ENCODE peak calls at places on chromosomes 7 and 10, in seven cellular contexts. One of them, this sample, is unnamed.

GRCh38 chr10:20970708-20971107 is 73.6 kb upstream of the NEBL start:
- DNase-seq in HCT116: no peak
- DNase-seq in HepG2: no peak
- DNase-seq in GM12878: peak; percentile 72
- DNase-seq in K562: no peak
- DNase-seq in SK-N-SH: no peak
- DNase-seq in H1: no peak
- DNase-seq in this sample: no peak

GRCh38 chr10:124349993-124350280 is 68.8 kb downstream of the OAT start:
- DNase-seq in HCT116: no peak
- DNase-seq in HepG2: no peak
- DNase-seq in GM12878: no peak
- DNase-seq in K562: no peak
- DNase-seq in SK-N-SH: no peak
- DNase-seq in H1: no peak
- DNase-seq in this sample: no peak

GRCh38 chr7:108001759-108002725 is 919 bp downstream of the LAMB1 start:
- DNase-seq in HCT116: no peak
- DNase-seq in HepG2: no peak
- DNase-seq in GM12878: no peak
- DNase-seq in K562: no peak
- DNase-seq in SK-N-SH: peak; percentile 95
- DNase-seq in H1: peak; percentile 76
- DNase-seq in this sample: no peak

GRCh38 chr7:138386821-138387220 is 73.2 kb upstream of the TRIM24 start:
- DNase-seq in HCT116: no peak
- DNase-seq in HepG2: no peak
- DNase-seq in GM12878: no peak
- DNase-seq in K562: no peak
- DNase-seq in SK-N-SH: no peak
- DNase-seq in H1: no peak
- DNase-seq in this sample: no peak

GRCh38 chr7:1558181-1558811 is 2.3 kb upstream of the TMEM184A start:
- DNase-seq in HCT116: no peak
- DNase-seq in HepG2: peak; percentile 32
- DNase-seq in GM12878: no peak
- DNase-seq in K562: peak; percentile 67
- DNase-seq in SK-N-SH: peak; percentile 44
- DNase-seq in H1: peak; percentile 66
- DNase-seq in this sample: no peak

GRCh38 chr7:55996856-55997500 is 32.6 kb downstream of the NIPSNAP2 start:
- DNase-seq in HCT116: no peak
- DNase-seq in HepG2: peak; percentile 91
- DNase-seq in GM12878: no peak
- DNase-seq in K562: no peak
- DNase-seq in SK-N-SH: no peak
- DNase-seq in H1: no peak
- DNase-seq in this sample: no peak

GRCh38 chr7:148286150-148286549 is 304.4 kb upstream of the C7orf33 start:
- DNase-seq in HCT116: no peak
- DNase-seq in HepG2: peak; percentile 44
- DNase-seq in GM12878: no peak
- DNase-seq in K562: peak; percentile 35
- DNase-seq in SK-N-SH: peak; percentile 65
- DNase-seq in H1: no peak
- DNase-seq in this sample: no peak

GRCh38 chr7:75866129-75866496 is 12.7 kb upstream of the RHBDD2 start:
- DNase-seq in HCT116: no peak
- DNase-seq in HepG2: no peak
- DNase-seq in GM12878: no peak
- DNase-seq in K562: no peak
- DNase-seq in SK-N-SH: no peak
- DNase-seq in H1: no peak
- DNase-seq in this sample: no peak

GRCh38 chr7:22393825-22394458 is 37.0 kb upstream of the RAPGEF5 start:
- DNase-seq in HCT116: no peak
- DNase-seq in HepG2: no peak
- DNase-seq in GM12878: no peak
- DNase-seq in K562: no peak
- DNase-seq in SK-N-SH: peak; percentile 57
- DNase-seq in H1: no peak
- DNase-seq in this sample: no peak

GRCh38 chr7:5083291-5083690 is 37.6 kb downstream of the RBAK start:
- DNase-seq in HCT116: no peak
- DNase-seq in HepG2: no peak
- DNase-seq in GM12878: no peak
- DNase-seq in K562: peak; percentile 51
- DNase-seq in SK-N-SH: peak; percentile 63
- DNase-seq in H1: no peak
- DNase-seq in this sample: no peak

GRCh38 chr7:154202002-154202401 is 149.8 kb downstream of the DPP6 start:
- DNase-seq in HCT116: no peak
- DNase-seq in HepG2: no peak
- DNase-seq in GM12878: no peak
- DNase-seq in K562: no peak
- DNase-seq in SK-N-SH: no peak
- DNase-seq in H1: no peak
- DNase-seq in this sample: no peak

GRCh38 chr10:16742165-16742960 is 74.9 kb downstream of the RSU1 start:
- DNase-seq in HCT116: no peak
- DNase-seq in HepG2: no peak
- DNase-seq in GM12878: no peak
- DNase-seq in K562: no peak
- DNase-seq in SK-N-SH: no peak
- DNase-seq in H1: no peak
- DNase-seq in this sample: no peak

GRCh38 chr7:104794154-104794553 is 219.9 kb upstream of the KMT2E start:
- DNase-seq in HCT116: no peak
- DNase-seq in HepG2: no peak
- DNase-seq in GM12878: no peak
- DNase-seq in K562: no peak
- DNase-seq in SK-N-SH: no peak
- DNase-seq in H1: no peak
- DNase-seq in this sample: no peak

GRCh38 chr7:33243319-33243881 is 114.0 kb downstream of the BBS9 start:
- DNase-seq in HCT116: peak; percentile 26
- DNase-seq in HepG2: peak; percentile 48
- DNase-seq in GM12878: no peak
- DNase-seq in K562: peak; percentile 41
- DNase-seq in SK-N-SH: peak; percentile 57
- DNase-seq in H1: no peak
- DNase-seq in this sample: peak; percentile 30

GRCh38 chr10:117226813-117227451 is 14.0 kb upstream of the SLC18A2 start:
- DNase-seq in HCT116: peak; percentile 67
- DNase-seq in HepG2: peak; percentile 31
- DNase-seq in GM12878: no peak
- DNase-seq in K562: peak; percentile 71
- DNase-seq in SK-N-SH: peak; percentile 61
- DNase-seq in H1: peak; percentile 65
- DNase-seq in this sample: no peak

GRCh38 chr10:110208614-110209398 is 1.4 kb downstream of the MXI1 start:
- DNase-seq in HCT116: no peak
- DNase-seq in HepG2: no peak
- DNase-seq in GM12878: no peak
- DNase-seq in K562: peak; percentile 39
- DNase-seq in SK-N-SH: peak; percentile 66
- DNase-seq in H1: no peak
- DNase-seq in this sample: no peak
- H3K27ac ChIP-seq in HCT116: peak overlapping the region; percentile 44
- H3K27ac ChIP-seq in HepG2: peak overlapping the region; percentile 42
- H3K27ac ChIP-seq in GM12878: no peak overlapping the region
- H3K27ac ChIP-seq in K562: peak overlapping the region; percentile 87
- H3K27ac ChIP-seq in SK-N-SH: peak overlapping the region; percentile 52
- H3K27ac ChIP-seq in H1: no peak overlapping the region
- H3K27ac ChIP-seq in this sample: no peak overlapping the region

GRCh38 chr7:130895006-130895750 is 161.2 kb upstream of the KLF14 start:
- DNase-seq in HCT116: no peak
- DNase-seq in HepG2: no peak
- DNase-seq in GM12878: no peak
- DNase-seq in K562: no peak
- DNase-seq in SK-N-SH: no peak
- DNase-seq in H1: no peak
- DNase-seq in this sample: no peak
- H3K4me1 ChIP-seq in HCT116: peaks cover 97% of the 10 kb centered on the region
- H3K4me1 ChIP-seq in HepG2: peaks cover 84% of the 10 kb centered on the region
- H3K4me1 ChIP-seq in GM12878: peaks cover 33% of the 10 kb centered on the region
- H3K4me1 ChIP-seq in K562: peaks cover 15% of the 10 kb centered on the region
- H3K4me1 ChIP-seq in SK-N-SH: peaks cover 18% of the 10 kb centered on the region
- H3K4me1 ChIP-seq in H1: peaks cover 6% of the 10 kb centered on the region
- H3K4me1 ChIP-seq in this sample: peaks cover 97% of the 10 kb centered on the region

GRCh38 chr7:155508372-155509024 is 37.9 kb downstream of the CNPY1 start:
- DNase-seq in HCT116: no peak
- DNase-seq in HepG2: no peak
- DNase-seq in GM12878: no peak
- DNase-seq in K562: no peak
- DNase-seq in SK-N-SH: no peak
- DNase-seq in H1: no peak
- DNase-seq in this sample: no peak

GRCh38 chr7:155510975-155511595 is 35.3 kb downstream of the CNPY1 start:
- DNase-seq in HCT116: no peak
- DNase-seq in HepG2: no peak
- DNase-seq in GM12878: no peak
- DNase-seq in K562: no peak
- DNase-seq in SK-N-SH: no peak
- DNase-seq in H1: no peak
- DNase-seq in this sample: no peak

GRCh38 chr7:155506854-155507337 is 39.5 kb downstream of the CNPY1 start:
- DNase-seq in HCT116: no peak
- DNase-seq in HepG2: no peak
- DNase-seq in GM12878: no peak
- DNase-seq in K562: no peak
- DNase-seq in SK-N-SH: no peak
- DNase-seq in H1: no peak
- DNase-seq in this sample: no peak

GRCh38 chr7:155509725-155510551 is 36.4 kb downstream of the CNPY1 start:
- DNase-seq in HCT116: no peak
- DNase-seq in HepG2: no peak
- DNase-seq in GM12878: no peak
- DNase-seq in K562: no peak
- DNase-seq in SK-N-SH: no peak
- DNase-seq in H1: peak; percentile 84
- DNase-seq in this sample: no peak

DNA sequence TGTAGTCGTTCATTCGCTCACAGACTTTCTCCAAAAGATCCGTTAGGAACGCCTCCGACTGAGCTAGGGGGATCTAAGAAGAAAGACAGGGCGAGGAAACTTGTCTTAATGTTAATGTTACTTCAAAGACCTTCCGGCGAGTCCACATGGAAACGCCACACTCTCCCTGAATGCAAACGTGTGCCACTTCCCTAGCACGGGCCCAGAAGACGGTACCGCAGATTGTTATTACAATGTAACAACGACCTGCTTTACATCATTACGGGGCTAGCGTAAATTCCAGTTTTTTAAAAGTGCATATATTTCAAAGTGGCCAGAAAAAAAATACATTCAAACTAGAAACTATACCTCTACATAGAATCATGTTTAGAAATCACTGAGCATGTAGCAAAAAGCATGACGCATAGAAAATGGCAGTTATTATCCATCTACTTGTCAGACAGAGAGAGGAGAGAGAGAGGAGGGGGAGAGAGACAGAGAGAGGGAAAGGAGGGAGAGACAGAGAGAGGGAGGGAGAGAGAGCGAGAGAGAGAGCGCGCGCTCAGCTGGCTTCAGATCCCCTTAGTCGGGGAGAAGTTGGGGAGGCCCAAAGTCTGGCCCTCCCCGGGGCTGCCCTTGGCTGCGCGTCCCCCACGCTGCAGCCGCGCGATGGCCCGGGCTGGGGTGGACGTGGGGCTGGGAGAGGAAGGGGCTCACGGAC is 37.2 kb downstream of the CNPY1 start:
- DNase-seq in HCT116: no peak
- DNase-seq in HepG2: no peak
- DNase-seq in GM12878: no peak
- DNase-seq in K562: no peak
- DNase-seq in SK-N-SH: no peak
- DNase-seq in H1: no peak
- DNase-seq in this sample: no peak
- TF ChIP-seq SIN3A in HCT116: no peak
- TF ChIP-seq SIN3A in HepG2: no peak
- TF ChIP-seq SIN3A in GM12878: no peak
- TF ChIP-seq SIN3A in K562: no peak
- TF ChIP-seq SIN3A in SK-N-SH: no peak
- TF ChIP-seq SIN3A in H1: no peak
- TF ChIP-seq SIN3A in this sample: no peak

GRCh38 chr7:28065308-28065707 is 115.3 kb downstream of the JAZF1 start:
- DNase-seq in HCT116: no peak
- DNase-seq in HepG2: no peak
- DNase-seq in GM12878: no peak
- DNase-seq in K562: no peak
- DNase-seq in SK-N-SH: no peak
- DNase-seq in H1: no peak
- DNase-seq in this sample: no peak
- H3K27ac ChIP-seq in HCT116: no peak overlapping the region
- H3K27ac ChIP-seq in HepG2: no peak overlapping the region
- H3K27ac ChIP-seq in GM12878: no peak overlapping the region
- H3K27ac ChIP-seq in K562: no peak overlapping the region
- H3K27ac ChIP-seq in SK-N-SH: no peak overlapping the region
- H3K27ac ChIP-seq in H1: no peak overlapping the region
- H3K27ac ChIP-seq in this sample: peak overlapping the region; percentile 70

GRCh38 chr10:48805411-48805810 is 120.7 kb downstream of the WDFY4 start:
- DNase-seq in HCT116: no peak
- DNase-seq in HepG2: no peak
- DNase-seq in GM12878: no peak
- DNase-seq in K562: no peak
- DNase-seq in SK-N-SH: no peak
- DNase-seq in H1: no peak
- DNase-seq in this sample: no peak

GRCh38 chr10:48803831-48804584 is 119.3 kb downstream of the WDFY4 start:
- DNase-seq in HCT116: no peak
- DNase-seq in HepG2: no peak
- DNase-seq in GM12878: no peak
- DNase-seq in K562: no peak
- DNase-seq in SK-N-SH: no peak
- DNase-seq in H1: no peak
- DNase-seq in this sample: no peak

GRCh38 chr10:48804740-48805182 is 120.1 kb downstream of the WDFY4 start:
- DNase-seq in HCT116: no peak
- DNase-seq in HepG2: peak; percentile 56
- DNase-seq in GM12878: peak; percentile 67
- DNase-seq in K562: no peak
- DNase-seq in SK-N-SH: peak; percentile 38
- DNase-seq in H1: no peak
- DNase-seq in this sample: no peak

GRCh38 chr10:48806282-48806681 is 121.6 kb downstream of the WDFY4 start:
- DNase-seq in HCT116: no peak
- DNase-seq in HepG2: no peak
- DNase-seq in GM12878: no peak
- DNase-seq in K562: no peak
- DNase-seq in SK-N-SH: no peak
- DNase-seq in H1: no peak
- DNase-seq in this sample: no peak

DNA sequence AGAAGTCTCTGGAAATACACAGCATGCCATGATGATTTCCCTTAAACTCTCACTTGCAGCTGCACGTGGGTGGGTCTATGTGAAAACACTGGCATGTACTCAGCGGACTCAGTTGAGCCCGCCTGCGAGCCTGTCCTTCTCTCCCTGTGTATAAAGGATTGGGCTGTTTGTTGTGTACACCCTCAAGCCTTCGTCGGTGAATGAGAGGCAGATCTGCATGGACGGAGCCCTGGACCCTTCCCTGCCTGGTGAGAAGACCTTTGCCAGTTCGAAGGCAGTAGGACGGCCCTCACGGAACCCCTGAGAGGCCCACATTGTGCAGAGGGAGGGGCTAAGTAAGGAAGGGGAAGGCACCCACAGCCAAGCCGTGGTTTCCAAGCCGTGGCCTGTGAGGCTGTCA is 121.2 kb downstream of the WDFY4 start:
- DNase-seq in HCT116: no peak
- DNase-seq in HepG2: no peak
- DNase-seq in GM12878: no peak
- DNase-seq in K562: no peak
- DNase-seq in SK-N-SH: no peak
- DNase-seq in H1: no peak
- DNase-seq in this sample: no peak
- H3K4me1 ChIP-seq in HCT116: no peaks in the 10 kb centered on the region
- H3K4me1 ChIP-seq in HepG2: peaks cover 10% of the 10 kb centered on the region
- H3K4me1 ChIP-seq in GM12878: peaks cover 30% of the 10 kb centered on the region
- H3K4me1 ChIP-seq in K562: no peaks in the 10 kb centered on the region
- H3K4me1 ChIP-seq in SK-N-SH: peaks cover 33% of the 10 kb centered on the region
- H3K4me1 ChIP-seq in H1: peaks cover 5% of the 10 kb centered on the region
- H3K4me1 ChIP-seq in this sample: no peaks in the 10 kb centered on the region